ENCODE peak calls at places on chromosomes 2 and 18, in nine cellular contexts. U is WERI-Rb-1; H is neuronal stem cell; A is GM12878; L is A549; Z is uterus; D is CD8-positive, alpha-beta memory T cell; B is Peyer's patch; P is IMR-90. Q is an unnamed sample.
A peak's percentile ranks its signal among the peaks of the same experiment; 100 is the strongest.

GRCh38 chr2:178327516-178327915 is 123.5 kb downstream of the PRKRA start:
- DNase-seq in B (no peak), L (no peak), H (no peak), D (no peak), Z (no peak), U (no peak), A (no peak), P (peak; percentile 64), Q (no peak)

GRCh38 chr2:239578381-239578780 is 177.6 kb upstream of the HDAC4 start:
- DNase-seq in U (no peak), P (no peak), B (no peak), D (no peak), H (no peak), A (no peak), L (no peak), Z (no peak), Q (no peak)

GRCh38 chr2:231711677-231712461 is 3.5 kb downstream of the PTMA start:
- DNase-seq in U (no peak), A (no peak), H (no peak), D (peak; percentile 42), Z (no peak), P (no peak), B (no peak), L (no peak), Q (peak; percentile 12)

GRCh38 chr2:44793322-44793870 is 148.1 kb upstream of the SIX3 start:
- DNase-seq in P (peak; percentile 14), Z (no peak), L (no peak), A (no peak), H (no peak), D (no peak), B (no peak), U (no peak), Q (no peak)

GRCh38 chr2:54864727-54865126 is 141.3 kb downstream of the EML6 start:
- DNase-seq in U (no peak), Z (no peak), B (no peak), L (no peak), P (no peak), H (no peak), A (no peak), D (no peak), Q (no peak)

GRCh38 chr2:20365249-20365817 is 14.7 kb upstream of the PUM2 start:
- DNase-seq in U (no peak), P (peak; percentile 87), A (peak; percentile 95), D (no peak), L (peak; percentile 55), B (no peak), Z (no peak), H (no peak), Q (no peak)

GRCh38 chr2:240224676-240225075 is 84.2 kb upstream of the OTOS start:
- DNase-seq in U (no peak), L (no peak), Z (no peak), D (no peak), A (no peak), H (no peak), P (peak; percentile 84), B (no peak), Q (no peak)

GRCh38 chr2:30721668-30722647 is 85.3 kb downstream of the CAPN13 start:
- DNase-seq in L (no peak), P (no peak), U (peak; percentile 3), B (no peak), A (no peak), Z (no peak), H (no peak), D (no peak), Q (no peak)

GRCh38 chr18:62974928-62975675 is 259.8 kb downstream of the PHLPP1 start:
- DNase-seq in H (no peak), D (no peak), P (no peak), A (no peak), B (no peak), Z (no peak), L (no peak), U (no peak), Q (no peak)

GRCh38 chr2:52632543-52632942 is 1135.1 kb upstream of the CHAC2 start:
- DNase-seq in Z (no peak), L (no peak), U (peak; percentile 51), B (no peak), P (no peak), D (no peak), A (no peak), H (no peak), Q (no peak)

GRCh38 chr18:77100751-77101355 is 31.7 kb downstream of the MBP start:
- DNase-seq in L (no peak), D (no peak), Z (no peak), A (no peak), H (no peak), B (no peak), U (no peak), P (no peak), Q (no peak)

DNA sequence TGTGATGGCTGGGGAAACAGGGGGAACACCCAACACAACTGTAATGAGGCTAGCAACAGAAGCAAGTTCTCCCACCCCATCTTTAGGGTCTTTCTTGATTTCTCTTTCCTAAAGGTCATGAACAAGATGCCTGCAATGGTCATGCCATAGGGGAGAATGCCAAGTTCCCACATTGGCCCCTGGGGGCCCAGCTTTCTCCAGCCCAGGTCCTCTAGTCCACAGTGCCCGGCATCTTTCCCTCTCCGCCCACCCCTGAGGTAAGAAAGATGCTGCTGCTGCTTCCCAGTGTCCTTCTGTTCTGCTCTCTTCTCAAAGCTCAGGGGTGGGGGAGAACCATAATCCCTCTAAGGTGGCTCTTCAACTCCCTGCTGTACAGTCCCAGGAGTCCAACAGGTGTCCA is 78.0 kb downstream of the LOXHD1 start:
- DNase-seq in U (no peak), P (no peak), A (no peak), D (no peak), H (no peak), Z (no peak), B (no peak), L (no peak), Q (no peak)
- H3K9me3 ChIP-seq in U (peaks cover 10% of the 10 kb centered on the region), P (no peaks in the 10 kb centered on the region), A (no peaks in the 10 kb centered on the region), D (peaks cover 7% of the 10 kb centered on the region), H (peaks cover 7% of the 10 kb centered on the region), Z (peaks cover 8% of the 10 kb centered on the region), B (no peaks in the 10 kb centered on the region), L (no peaks in the 10 kb centered on the region), Q (peaks cover 5% of the 10 kb centered on the region)

GRCh38 chr2:206023183-206023582 is 62.8 kb downstream of the INO80D start:
- DNase-seq in Z (no peak), U (no peak), B (no peak), P (no peak), H (no peak), D (no peak), A (no peak), L (no peak), Q (no peak)

DNA sequence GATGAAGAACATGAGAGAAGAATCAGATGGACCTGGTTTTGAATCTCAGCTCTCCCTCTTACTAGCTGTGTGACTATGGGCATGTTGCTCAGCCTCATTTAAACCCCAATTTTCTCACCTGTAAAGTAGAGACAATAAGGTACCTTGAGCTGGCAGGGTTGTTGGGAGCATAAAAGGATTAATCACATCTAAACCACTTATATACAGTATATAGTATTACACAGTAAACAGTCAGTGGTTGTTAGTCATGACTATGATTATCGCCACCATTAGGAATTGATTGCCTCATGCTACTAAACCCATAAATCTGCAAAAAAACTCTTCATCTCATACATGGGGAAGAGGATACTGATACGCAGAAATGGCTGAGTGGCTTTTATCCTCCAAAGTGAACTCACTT is 65.8 kb downstream of the INO80D start:
- DNase-seq in P (no peak), H (no peak), A (no peak), U (no peak), D (no peak), L (no peak), B (no peak), Z (no peak), Q (no peak)
- H3K9me3 ChIP-seq in P (peaks cover 2% of the 10 kb centered on the region), H (peaks cover 19% of the 10 kb centered on the region), A (peaks cover 13% of the 10 kb centered on the region), U (no peaks in the 10 kb centered on the region), D (no peaks in the 10 kb centered on the region), L (no peaks in the 10 kb centered on the region), B (no peaks in the 10 kb centered on the region), Z (no peaks in the 10 kb centered on the region), Q (no peaks in the 10 kb centered on the region)

GRCh38 chr2:2799151-2799697 is 468.1 kb upstream of the MYT1L start:
- DNase-seq in A (no peak), H (no peak), D (no peak), L (no peak), U (no peak), B (no peak), Z (no peak), P (no peak), Q (no peak)

GRCh38 chr2:2801458-2801857 is 470.4 kb upstream of the MYT1L start:
- DNase-seq in H (no peak), B (no peak), A (no peak), P (no peak), D (no peak), U (no peak), L (no peak), Z (no peak), Q (no peak)

GRCh38 chr2:2800697-2801096 is 469.6 kb upstream of the MYT1L start:
- DNase-seq in Z (no peak), D (no peak), L (no peak), P (no peak), H (no peak), U (no peak), B (no peak), A (no peak), Q (no peak)

GRCh38 chr2:2798337-2798736 is 467.3 kb upstream of the MYT1L start:
- DNase-seq in L (no peak), P (no peak), D (no peak), U (no peak), H (no peak), A (no peak), Z (no peak), B (no peak), Q (no peak)

DNA sequence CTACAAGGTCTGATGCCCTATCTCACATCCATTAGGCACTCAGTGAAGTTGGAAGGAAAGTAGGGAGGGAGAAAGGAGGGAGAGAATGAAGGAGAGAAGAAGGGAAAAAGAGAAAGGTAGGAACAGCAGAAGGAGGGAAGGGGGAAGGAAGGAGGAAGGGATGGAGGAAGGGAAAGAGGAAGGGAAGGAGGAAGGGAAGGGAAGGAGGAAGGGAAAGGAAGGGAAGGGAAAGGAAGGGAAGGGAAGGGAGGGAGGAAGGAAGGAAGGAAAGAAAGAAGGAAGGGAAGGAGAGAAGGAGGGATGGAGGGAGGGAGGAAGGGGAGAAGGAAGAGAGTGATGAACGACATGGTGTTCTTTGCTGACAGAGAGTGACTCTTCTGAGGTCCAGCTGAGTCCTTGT is 468.9 kb upstream of the MYT1L start:
- DNase-seq in P (no peak), L (no peak), D (no peak), A (no peak), Z (no peak), B (no peak), H (no peak), U (no peak), Q (no peak)
- H3K9me3 ChIP-seq in P (peaks cover 34% of the 10 kb centered on the region), L (no peaks in the 10 kb centered on the region), D (no peaks in the 10 kb centered on the region), A (no peaks in the 10 kb centered on the region), Z (no peaks in the 10 kb centered on the region), B (no peaks in the 10 kb centered on the region), H (no peaks in the 10 kb centered on the region), U (peaks cover 7% of the 10 kb centered on the region), Q (no peaks in the 10 kb centered on the region)

DNA sequence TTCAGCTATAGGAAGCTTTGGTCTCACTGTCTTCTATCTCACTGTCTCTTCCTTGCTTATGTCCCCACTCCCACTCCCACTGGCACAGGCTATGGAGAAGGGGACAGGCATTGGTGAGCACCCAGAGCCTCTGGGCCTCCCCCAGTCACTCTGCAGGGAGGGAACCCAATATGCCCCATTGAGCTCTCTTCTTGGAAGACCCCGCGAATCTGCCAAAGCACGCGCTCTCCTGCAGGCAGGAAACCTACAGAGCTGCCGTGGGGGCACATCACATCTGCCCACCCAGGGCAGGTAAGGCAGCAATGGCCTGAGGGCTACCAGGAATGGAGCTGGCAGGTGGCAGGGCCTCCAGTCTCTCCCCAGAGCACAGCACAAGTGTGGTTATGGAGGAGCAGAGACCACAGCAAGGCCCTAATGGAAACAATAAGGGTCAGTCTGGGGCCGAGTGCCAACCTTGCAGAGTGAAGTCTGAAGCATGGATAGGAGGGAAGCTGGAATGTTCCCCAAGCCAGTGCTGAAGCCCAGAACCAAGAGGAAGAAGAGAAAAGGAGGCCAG is 518.7 kb upstream of the RAB6C start:
- DNase-seq in D (no peak), A (no peak), Z (no peak), U (no peak), H (no peak), B (no peak), L (no peak), P (no peak), Q (no peak)
- H3K9me3 ChIP-seq in D (no peaks in the 10 kb centered on the region), A (no peaks in the 10 kb centered on the region), Z (no peaks in the 10 kb centered on the region), U (no peaks in the 10 kb centered on the region), H (no peaks in the 10 kb centered on the region), B (no peaks in the 10 kb centered on the region), L (no peaks in the 10 kb centered on the region), P (peaks cover 65% of the 10 kb centered on the region), Q (no peaks in the 10 kb centered on the region)